ENCODE peak calls at places on chromosomes 4 and X, in four cellular contexts. Z is HCT116, X is HepG2, U is GM12878. L is an unnamed sample.
A peak's percentile ranks its signal among the peaks of the same experiment; 100 is the strongest.

GRCh38 chr4:175443547-175443946 is 368.5 kb downstream of the GPM6A start:
- DNase-seq in Z (no peak), X (no peak), U (no peak), L (no peak)

GRCh38 chr4:183383606-183384005 is 60.8 kb upstream of the CDKN2AIP start:
- DNase-seq in Z (no peak), X (no peak), U (no peak), L (no peak)

GRCh38 chrX:73390628-73391567 is 56.0 kb upstream of the CDX4 start:
- DNase-seq in Z (no peak), X (no peak), U (no peak), L (no peak)

GRCh38 chrX:154013001-154013421 is 6.7 kb downstream of the IRAK1 start:
- DNase-seq in Z (no peak), X (no peak), U (no peak), L (no peak)

GRCh38 chr4:106763044-106763443 is 273.1 kb downstream of the DKK2 start:
- DNase-seq in Z (no peak), X (no peak), U (no peak), L (no peak)

GRCh38 chr4:62912531-62912930 is 1496.7 kb downstream of the TECRL start:
- DNase-seq in Z (no peak), X (peak; percentile 5), U (no peak), L (no peak)

GRCh38 chrX:103629295-103630170 is 758 bp downstream of the TCEAL1 start:
- DNase-seq in Z (no peak), X (peak; percentile 39), U (no peak), L (peak; percentile 74)

GRCh38 chrX:69133561-69134542 is 31.4 kb downstream of the PJA1 start:
- DNase-seq in Z (peak; percentile 72), X (peak; percentile 59), U (no peak), L (peak; percentile 80)

GRCh38 chr4:42656736-42656985 is 244 bp downstream of the ATP8A1 start:
- DNase-seq in Z (no peak), X (no peak), U (no peak), L (no peak)

GRCh38 chr4:74330295-74330750 is 22.1 kb downstream of the EPGN start:
- DNase-seq in Z (no peak), X (no peak), U (no peak), L (no peak)

GRCh38 chr4:30862176-30862575 is 142.0 kb downstream of the PCDH7 start:
- DNase-seq in Z (no peak), X (no peak), U (no peak), L (no peak)

GRCh38 chrX:17680732-17681413 is 56.4 kb upstream of the SCML1 start:
- DNase-seq in Z (no peak), X (no peak), U (no peak), L (no peak)

GRCh38 chr4:54568184-54568583 is 89.6 kb upstream of the KIT start:
- DNase-seq in Z (no peak), X (no peak), U (no peak), L (no peak)

GRCh38 chr4:144734522-144734921 is 88.6 kb downstream of the HHIP start:
- DNase-seq in Z (no peak), X (no peak), U (no peak), L (no peak)

GRCh38 chr4:99640676-99641075 is 17.0 kb downstream of the C4orf54 start:
- DNase-seq in Z (no peak), X (no peak), U (no peak), L (no peak)

GRCh38 chr4:2135083-2135482 is 76.0 kb downstream of the NAT8L start:
- DNase-seq in Z (no peak), X (no peak), U (no peak), L (no peak)

GRCh38 chr4:169957785-169958184 is 68.4 kb downstream of the MFAP3L start:
- DNase-seq in Z (no peak), X (no peak), U (no peak), L (no peak)

DNA sequence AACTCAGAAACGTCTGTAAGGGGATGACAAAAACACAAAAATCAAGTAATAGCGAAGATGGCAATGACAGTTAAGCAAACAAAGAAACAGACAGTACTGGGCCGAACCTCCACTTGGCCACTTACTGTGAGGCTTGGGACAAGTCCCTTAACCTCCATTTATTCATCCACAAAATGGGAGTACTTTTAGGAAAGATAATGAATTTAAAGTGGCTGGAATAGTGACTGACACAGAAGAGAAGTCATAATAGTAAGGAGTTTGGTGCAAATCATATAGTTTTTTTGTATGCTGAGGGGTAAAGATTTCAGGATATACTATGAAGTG is 1.4 kb upstream of the TLR6 start:
- DNase-seq in Z (no peak), X (no peak), U (no peak), L (no peak)
- H3K9ac ChIP-seq in Z (peak overlapping the region; percentile 53), X (no peak overlapping the region), U (peak overlapping the region; percentile 32), L (no peak overlapping the region)

DNA sequence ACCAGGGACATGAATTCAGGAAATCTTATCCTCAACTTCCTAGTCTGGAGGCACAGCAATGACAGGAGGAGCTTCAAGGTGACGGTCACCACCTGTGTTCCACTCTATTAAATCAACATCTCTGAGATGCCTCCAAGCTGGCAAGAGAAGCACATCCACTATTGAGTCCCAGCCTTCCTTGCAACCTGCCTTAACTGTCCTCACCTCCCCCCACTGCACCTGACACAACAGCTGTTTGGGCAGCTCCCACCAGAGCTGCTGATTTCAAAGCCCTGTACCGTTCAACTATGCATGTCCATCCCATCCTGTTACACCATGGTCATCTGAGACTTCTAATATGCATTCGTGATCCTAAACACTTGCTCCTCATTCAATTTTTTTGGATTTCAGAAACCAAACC is 123.4 kb downstream of the COL25A1 start:
- DNase-seq in Z (no peak), X (no peak), U (no peak), L (no peak)
- TF ChIP-seq YY1 in Z (no peak), X (no peak), U (no peak), L (no peak)

GRCh38 chr4:80261989-80262600 is 4.4 kb upstream of the FGF5 start:
- DNase-seq in Z (no peak), X (no peak), U (no peak), L (no peak)
- H3K9ac ChIP-seq in Z (no peak overlapping the region), X (no peak overlapping the region), U (no peak overlapping the region), L (no peak overlapping the region)

GRCh38 chr4:158446106-158446505 is 75.6 kb upstream of the RXFP1 start:
- DNase-seq in Z (no peak), X (no peak), U (no peak), L (no peak)
- TF ChIP-seq YY1 in Z (no peak), X (no peak), U (no peak), L (no peak)

GRCh38 chrX:39983715-39984114 is 114.0 kb downstream of the BCOR start:
- DNase-seq in Z (no peak), X (no peak), U (no peak), L (no peak)
- H3K9ac ChIP-seq in Z (no peak overlapping the region), X (no peak overlapping the region), U (no peak overlapping the region), L (no peak overlapping the region)

GRCh38 chrX:39856472-39857121 is 241.2 kb downstream of the BCOR start:
- DNase-seq in Z (no peak), X (no peak), U (no peak), L (no peak)

GRCh38 chrX:39855748-39856129 is 242.0 kb downstream of the BCOR start:
- DNase-seq in Z (peak; percentile 19), X (no peak), U (peak; percentile 77), L (no peak)

GRCh38 chrX:39852496-39852895 is 245.3 kb downstream of the BCOR start:
- DNase-seq in Z (no peak), X (no peak), U (no peak), L (no peak)

GRCh38 chrX:39853417-39853816 is 244.3 kb downstream of the BCOR start:
- DNase-seq in Z (no peak), X (no peak), U (no peak), L (no peak)

GRCh38 chrX:39854772-39855747 is 242.7 kb downstream of the BCOR start:
- DNase-seq in Z (no peak), X (no peak), U (peak; percentile 82), L (no peak)
- TF ChIP-seq YY1 in Z (no peak), X (no peak), U (peak; percentile 72), L (no peak)

DNA sequence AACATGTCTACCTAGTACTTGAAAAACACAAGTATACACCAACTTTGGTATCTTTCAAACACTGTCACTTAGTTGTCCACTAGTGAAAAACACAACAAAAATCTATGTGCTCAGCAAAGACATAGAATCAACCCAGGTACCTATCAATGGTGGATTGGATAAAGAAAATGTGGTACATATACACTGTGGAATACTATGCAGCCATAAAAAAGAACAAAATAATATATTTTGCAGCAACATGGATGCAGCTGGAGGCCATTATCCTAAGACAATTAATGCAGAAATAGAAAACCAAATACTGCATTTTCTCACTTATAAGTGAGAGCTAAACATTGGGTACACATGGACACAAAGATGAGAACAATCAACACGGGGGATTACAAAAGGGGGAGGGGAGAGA is 148.7 kb downstream of the ENOX2 start:
- DNase-seq in Z (no peak), X (no peak), U (no peak), L (no peak)
- H3K9ac ChIP-seq in Z (no peak overlapping the region), X (no peak overlapping the region), U (no peak overlapping the region), L (no peak overlapping the region)

DNA sequence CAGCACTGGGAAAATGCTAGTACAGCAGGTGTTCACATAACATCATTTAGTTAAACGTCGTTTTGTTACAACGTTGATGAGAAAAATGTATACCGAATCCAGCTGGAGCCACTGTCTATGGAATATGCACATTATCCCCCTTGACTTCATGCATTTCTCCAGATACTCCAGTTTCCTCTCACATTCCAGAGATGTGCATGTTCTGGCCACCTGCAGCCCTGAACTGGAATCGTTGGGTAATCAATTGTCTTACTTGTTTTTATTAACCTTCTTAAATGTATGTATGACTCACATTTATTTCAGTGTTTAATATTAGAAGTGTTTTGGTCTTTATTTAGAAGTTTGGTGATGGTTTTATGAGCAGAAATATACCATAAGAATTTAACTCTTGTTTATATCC is 18.4 kb upstream of the ODAM start:
- DNase-seq in Z (no peak), X (no peak), U (no peak), L (no peak)
- TF ChIP-seq YY1 in Z (no peak), X (no peak), U (no peak), L (no peak)

DNA sequence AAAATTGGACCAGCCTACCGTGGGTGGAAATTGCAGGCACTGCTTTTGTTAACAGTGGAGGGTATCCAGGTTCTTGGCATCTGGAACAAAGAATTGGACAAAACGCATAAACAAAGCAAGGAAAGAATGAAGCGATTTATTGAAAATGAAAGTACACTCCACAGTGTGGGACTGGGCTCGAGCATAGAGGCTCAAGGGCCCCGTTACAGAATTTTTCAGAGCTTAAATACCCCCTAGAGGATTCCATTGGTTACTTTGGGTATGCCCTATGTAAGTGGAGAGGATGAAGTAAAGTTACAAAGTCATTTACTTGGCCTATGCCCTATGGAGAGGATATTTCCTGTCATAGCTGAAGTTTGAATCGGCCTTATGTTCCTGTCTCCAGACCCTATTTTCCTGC is 85.3 kb downstream of the GLUD2 start:
- DNase-seq in Z (no peak), X (no peak), U (no peak), L (no peak)
- H3K9ac ChIP-seq in Z (no peak overlapping the region), X (no peak overlapping the region), U (no peak overlapping the region), L (no peak overlapping the region)